ENCODE peak calls at places on chromosomes 12 and 14, in seven cellular contexts. Z, H, I, M, T, V and W are unnamed samples.

GRCh38 chr14:75249251-75249957 is 29.2 kb upstream of the FOS start:
- DNase-seq in Z (peak; percentile 93), H (no peak), I (no peak), M (no peak), T (no peak), V (no peak), W (no peak)

GRCh38 chr14:34711169-34711568 is 3.2 kb downstream of the CFL2 start:
- DNase-seq in Z (no peak), H (peak; percentile 83), I (no peak), M (peak; percentile 37), T (peak; percentile 68), V (peak; percentile 97), W (no peak)

GRCh38 chr14:39442293-39442692 is 10.1 kb upstream of the FBXO33 start:
- DNase-seq in Z (no peak), H (peak; percentile 78), I (no peak), M (no peak), T (no peak), V (no peak), W (peak; percentile 59)

GRCh38 chr12:53004178-53004577 is 2.1 kb upstream of the EIF4B start:
- DNase-seq in Z (no peak), H (peak; percentile 11), I (no peak), M (no peak), T (no peak), V (peak; percentile 48), W (no peak)

GRCh38 chr12:29781176-29781575 is 2.6 kb downstream of the TMTC1 start:
- DNase-seq in Z (no peak), H (peak; percentile 20), I (no peak), M (no peak), T (no peak), V (no peak), W (no peak)

GRCh38 chr12:50276912-50277671 is 6.2 kb downstream of the LIMA1 start:
- DNase-seq in Z (no peak), H (no peak), I (no peak), M (no peak), T (no peak), V (peak; percentile 43), W (no peak)

GRCh38 chr12:116204169-116204568 is 73.3 kb downstream of the MED13L start:
- DNase-seq in Z (no peak), H (no peak), I (no peak), M (no peak), T (no peak), V (no peak), W (no peak)

GRCh38 chr12:118061011-118061875 is at the start of gene WSB2:
- DNase-seq in Z (peak; percentile 77), H (peak; percentile 71), I (peak; percentile 35), M (peak; percentile 83), T (no peak), V (peak; percentile 70), W (peak; percentile 86)

GRCh38 chr12:42447371-42447786 is 121.4 kb downstream of the PPHLN1 start:
- DNase-seq in Z (no peak), H (peak; percentile 29), I (no peak), M (no peak), T (no peak), V (peak; percentile 64), W (no peak)

GRCh38 chr14:53273671-53274072 is 120.5 kb upstream of the DDHD1 start:
- DNase-seq in Z (no peak), H (no peak), I (no peak), M (no peak), T (no peak), V (no peak), W (no peak)

GRCh38 chr12:6158263-6158662 is 33.8 kb upstream of the VWF start:
- DNase-seq in Z (no peak), H (no peak), I (no peak), M (no peak), T (no peak), V (no peak), W (no peak)

GRCh38 chr14:99120147-99121026 is 151.6 kb downstream of the BCL11B start:
- DNase-seq in Z (no peak), H (no peak), I (no peak), M (no peak), T (no peak), V (no peak), W (no peak)

GRCh38 chr12:25743679-25744078 is 190.6 kb upstream of the LMNTD1 start:
- DNase-seq in Z (no peak), H (no peak), I (no peak), M (no peak), T (no peak), V (no peak), W (no peak)

GRCh38 chr12:132777614-132778013 is 16.0 kb upstream of the ANKLE2 start:
- DNase-seq in Z (no peak), H (no peak), I (no peak), M (no peak), T (no peak), V (no peak), W (no peak)

GRCh38 chr12:124709722-124710656 is 142.6 kb upstream of the NCOR2 start:
- DNase-seq in Z (no peak), H (peak; percentile 74), I (no peak), M (no peak), T (peak; percentile 90), V (peak; percentile 95), W (no peak)

GRCh38 chr14:25150934-25151790 is 101.2 kb upstream of the STXBP6 start:
- DNase-seq in Z (no peak), H (peak; percentile 77), I (no peak), M (peak; percentile 43), T (no peak), V (peak; percentile 62), W (no peak)

GRCh38 chr12:124543052-124543590 is 24.3 kb downstream of the NCOR2 start:
- DNase-seq in Z (peak; percentile 36), H (no peak), I (no peak), M (peak; percentile 72), T (no peak), V (peak; percentile 54), W (no peak)